ENCODE peak calls at places on chromosomes 6 and 20, in eight cellular contexts. R is CD8-positive, alpha-beta memory T cell; L is choroid plexus epithelial cell; N is mesendoderm; P is central memory CD4-positive, alpha-beta T cell; I is stimulated activated CD4-positive, alpha-beta T cell treated with anti-CD3 and anti-CD28 coated beads, Interleukin-1b, Interleukin-23, amount 100 ng/mL, for 48 hours; H is fibroblast of the aortic adventitia; J is fibroblast of lung. E is an unnamed sample.

GRCh38 chr6:132952468-132952867 is 138.1 kb downstream of the RPS12 start:
- DNase-seq in R (no peak), L (no peak), N (no peak), P (no peak), I (no peak), H (peak; percentile 1), J (peak; percentile 49), E (no peak)

GRCh38 chr6:134026597-134026996 is 25.8 kb downstream of the SLC2A12 start:
- DNase-seq in R (no peak), L (peak; percentile 68), N (no peak), P (no peak), I (no peak), H (no peak), J (peak; percentile 56), E (peak; percentile 46)

GRCh38 chr6:104771258-104771832 is 88.4 kb downstream of the HACE1 start:
- DNase-seq in R (peak; percentile 23), L (peak; percentile 62), N (peak; percentile 36), P (peak; percentile 35), I (no peak), H (peak; percentile 50), J (peak; percentile 50), E (peak; percentile 33)

GRCh38 chr20:19401096-19401495 is 188.7 kb downstream of the SLC24A3 start:
- DNase-seq in R (no peak), L (no peak), N (no peak), P (no peak), I (no peak), H (no peak), J (no peak), E (no peak)

GRCh38 chr6:96164802-96165201 is 149.0 kb downstream of the FUT9 start:
- DNase-seq in R (no peak), L (no peak), N (no peak), P (no peak), I (no peak), H (no peak), J (no peak), E (peak; percentile 11)

GRCh38 chr6:105759946-105760345 is 326.2 kb upstream of the PRDM1 start:
- DNase-seq in R (no peak), L (peak; percentile 74), N (no peak), P (no peak), I (no peak), H (peak; percentile 74), J (peak; percentile 69), E (peak; percentile 77)

GRCh38 chr6:35096129-35096852 is 44.8 kb downstream of the TCP11 start:
- DNase-seq in R (no peak), L (peak; percentile 70), N (no peak), P (no peak), I (no peak), H (peak; percentile 83), J (peak; percentile 72), E (peak; percentile 83)

GRCh38 chr6:84019812-84020211 is 13.8 kb upstream of the MRAP2 start:
- DNase-seq in R (no peak), L (no peak), N (no peak), P (no peak), I (no peak), H (no peak), J (no peak), E (no peak)